ENCODE peak calls at places on chromosomes 7 and 10, in five cellular contexts. One of them, this sample, is unnamed.

GRCh38 chr7:86818903-86819302 is 175.2 kb downstream of the GRM3 start:
- DNase-seq in AG10803: no peak
- DNase-seq in type B pancreatic cell: no peak
- DNase-seq in body of pancreas: no peak
- DNase-seq in BE2C: no peak
- DNase-seq in this sample: no peak

GRCh38 chr7:157253850-157254249 is 83.0 kb upstream of the DNAJB6 start:
- DNase-seq in BE2C: peak; percentile 82
- DNase-seq in body of pancreas: peak; percentile 92
- DNase-seq in type B pancreatic cell: no peak
- DNase-seq in AG10803: no peak
- DNase-seq in this sample: no peak

GRCh38 chr7:40987571-40987970 is 715.3 kb downstream of the INHBA start:
- DNase-seq in body of pancreas: no peak
- DNase-seq in type B pancreatic cell: no peak
- DNase-seq in BE2C: no peak
- DNase-seq in AG10803: no peak
- DNase-seq in this sample: no peak

GRCh38 chr10:50550291-50550839 is 73.4 kb downstream of the SGMS1 start:
- DNase-seq in type B pancreatic cell: no peak
- DNase-seq in body of pancreas: peak; percentile 62
- DNase-seq in BE2C: peak; percentile 31
- DNase-seq in AG10803: peak; percentile 25
- DNase-seq in this sample: no peak

GRCh38 chr7:104795616-104796398 is 218.2 kb upstream of the KMT2E start:
- DNase-seq in body of pancreas: no peak
- DNase-seq in type B pancreatic cell: no peak
- DNase-seq in BE2C: no peak
- DNase-seq in AG10803: no peak
- DNase-seq in this sample: no peak

GRCh38 chr10:88008866-88009470 is 145.5 kb downstream of the PTEN start:
- DNase-seq in AG10803: peak; percentile 12
- DNase-seq in BE2C: no peak
- DNase-seq in body of pancreas: no peak
- DNase-seq in type B pancreatic cell: no peak
- DNase-seq in this sample: no peak

GRCh38 chr10:71968553-71969474 is 4.6 kb downstream of the CHST3 start:
- DNase-seq in body of pancreas: no peak
- DNase-seq in type B pancreatic cell: no peak
- DNase-seq in BE2C: no peak
- DNase-seq in AG10803: no peak
- DNase-seq in this sample: no peak

GRCh38 chr10:113709221-113709838 is 29.6 kb downstream of the CASP7 start:
- DNase-seq in type B pancreatic cell: no peak
- DNase-seq in BE2C: no peak
- DNase-seq in AG10803: peak; percentile 67
- DNase-seq in body of pancreas: no peak
- DNase-seq in this sample: no peak

GRCh38 chr7:140231779-140232491 is 55.2 kb upstream of the KDM7A start:
- DNase-seq in BE2C: no peak
- DNase-seq in body of pancreas: no peak
- DNase-seq in type B pancreatic cell: no peak
- DNase-seq in AG10803: no peak
- DNase-seq in this sample: no peak

GRCh38 chr7:155885162-155886160 is 73.2 kb upstream of the SHH start:
- DNase-seq in BE2C: no peak
- DNase-seq in type B pancreatic cell: no peak
- DNase-seq in body of pancreas: no peak
- DNase-seq in AG10803: no peak
- DNase-seq in this sample: no peak

GRCh38 chr7:38858281-38858884 is 50.6 kb downstream of the VPS41 start:
- DNase-seq in BE2C: no peak
- DNase-seq in type B pancreatic cell: no peak
- DNase-seq in body of pancreas: no peak
- DNase-seq in AG10803: peak; percentile 54
- DNase-seq in this sample: no peak

GRCh38 chr10:25048463-25048862 is 32.1 kb downstream of the THNSL1 start:
- DNase-seq in AG10803: no peak
- DNase-seq in body of pancreas: no peak
- DNase-seq in type B pancreatic cell: no peak
- DNase-seq in BE2C: no peak
- DNase-seq in this sample: no peak

GRCh38 chr7:2728309-2729042 is 40.5 kb downstream of the AMZ1 start:
- DNase-seq in type B pancreatic cell: no peak
- DNase-seq in BE2C: no peak
- DNase-seq in body of pancreas: no peak
- DNase-seq in AG10803: no peak
- DNase-seq in this sample: no peak

GRCh38 chr7:46058424-46058823 is 137.4 kb upstream of the IGFBP3 start:
- DNase-seq in body of pancreas: no peak
- DNase-seq in type B pancreatic cell: no peak
- DNase-seq in AG10803: peak; percentile 84
- DNase-seq in BE2C: no peak
- DNase-seq in this sample: no peak

GRCh38 chr7:66281678-66282593 is 76.8 kb downstream of the TPST1 start:
- DNase-seq in type B pancreatic cell: no peak
- DNase-seq in body of pancreas: no peak
- DNase-seq in AG10803: peak; percentile 100
- DNase-seq in BE2C: no peak
- DNase-seq in this sample: no peak

GRCh38 chr10:121069061-121069850 is 218.1 kb downstream of the WDR11 start:
- DNase-seq in AG10803: peak; percentile 24
- DNase-seq in body of pancreas: no peak
- DNase-seq in type B pancreatic cell: no peak
- DNase-seq in BE2C: no peak
- DNase-seq in this sample: no peak

GRCh38 chr10:121073743-121074142 is 222.6 kb downstream of the WDR11 start:
- DNase-seq in AG10803: no peak
- DNase-seq in type B pancreatic cell: no peak
- DNase-seq in body of pancreas: no peak
- DNase-seq in BE2C: peak; percentile 31
- DNase-seq in this sample: no peak

GRCh38 chr10:121070671-121071070 is 219.5 kb downstream of the WDR11 start:
- DNase-seq in BE2C: no peak
- DNase-seq in body of pancreas: no peak
- DNase-seq in type B pancreatic cell: no peak
- DNase-seq in AG10803: no peak
- DNase-seq in this sample: no peak

GRCh38 chr10:121065330-121065729 is 214.2 kb downstream of the WDR11 start:
- DNase-seq in AG10803: no peak
- DNase-seq in type B pancreatic cell: no peak
- DNase-seq in BE2C: no peak
- DNase-seq in body of pancreas: no peak
- DNase-seq in this sample: no peak

GRCh38 chr10:121070257-121070656 is 219.1 kb downstream of the WDR11 start:
- DNase-seq in BE2C: no peak
- DNase-seq in body of pancreas: no peak
- DNase-seq in type B pancreatic cell: no peak
- DNase-seq in AG10803: no peak
- DNase-seq in this sample: no peak
- TF ChIP-seq CTCF in BE2C: peak; percentile 75
- TF ChIP-seq CTCF in body of pancreas: no peak
- TF ChIP-seq CTCF in type B pancreatic cell: peak; percentile 67
- TF ChIP-seq CTCF in AG10803: no peak
- TF ChIP-seq CTCF in this sample: peak; percentile 42

GRCh38 chr10:69936091-69936490 is 116.6 kb upstream of the MACROH2A2 start:
- DNase-seq in BE2C: no peak
- DNase-seq in body of pancreas: no peak
- DNase-seq in type B pancreatic cell: no peak
- DNase-seq in AG10803: no peak
- DNase-seq in this sample: no peak
- TF ChIP-seq CTCF in BE2C: peak; percentile 35
- TF ChIP-seq CTCF in body of pancreas: no peak
- TF ChIP-seq CTCF in type B pancreatic cell: no peak
- TF ChIP-seq CTCF in AG10803: peak; percentile 24
- TF ChIP-seq CTCF in this sample: no peak

GRCh38 chr7:110592557-110592956 is 498.4 kb upstream of the LRRN3 start:
- DNase-seq in body of pancreas: no peak
- DNase-seq in AG10803: no peak
- DNase-seq in type B pancreatic cell: no peak
- DNase-seq in BE2C: no peak
- DNase-seq in this sample: no peak

GRCh38 chr7:110595694-110596093 is 495.2 kb upstream of the LRRN3 start:
- DNase-seq in AG10803: no peak
- DNase-seq in BE2C: no peak
- DNase-seq in type B pancreatic cell: no peak
- DNase-seq in body of pancreas: no peak
- DNase-seq in this sample: no peak

GRCh38 chr7:110590415-110590814 is 500.5 kb upstream of the LRRN3 start:
- DNase-seq in type B pancreatic cell: no peak
- DNase-seq in BE2C: no peak
- DNase-seq in AG10803: no peak
- DNase-seq in body of pancreas: no peak
- DNase-seq in this sample: no peak

GRCh38 chr7:110587294-110587693 is 503.6 kb upstream of the LRRN3 start:
- DNase-seq in AG10803: no peak
- DNase-seq in BE2C: no peak
- DNase-seq in body of pancreas: no peak
- DNase-seq in type B pancreatic cell: no peak
- DNase-seq in this sample: no peak

GRCh38 chr7:110591341-110591740 is 499.6 kb upstream of the LRRN3 start:
- DNase-seq in AG10803: no peak
- DNase-seq in type B pancreatic cell: no peak
- DNase-seq in BE2C: no peak
- DNase-seq in body of pancreas: no peak
- DNase-seq in this sample: no peak
- TF ChIP-seq CTCF in AG10803: no peak
- TF ChIP-seq CTCF in type B pancreatic cell: no peak
- TF ChIP-seq CTCF in BE2C: no peak
- TF ChIP-seq CTCF in body of pancreas: no peak
- TF ChIP-seq CTCF in this sample: no peak

GRCh38 chr7:84248843-84249242 is 54.3 kb upstream of the SEMA3A start:
- DNase-seq in type B pancreatic cell: no peak
- DNase-seq in AG10803: no peak
- DNase-seq in body of pancreas: no peak
- DNase-seq in BE2C: no peak
- DNase-seq in this sample: no peak

GRCh38 chr7:84245831-84246230 is 51.2 kb upstream of the SEMA3A start:
- DNase-seq in body of pancreas: no peak
- DNase-seq in AG10803: no peak
- DNase-seq in type B pancreatic cell: no peak
- DNase-seq in BE2C: no peak
- DNase-seq in this sample: no peak

GRCh38 chr7:84249651-84250050 is 55.1 kb upstream of the SEMA3A start:
- DNase-seq in body of pancreas: no peak
- DNase-seq in BE2C: no peak
- DNase-seq in type B pancreatic cell: no peak
- DNase-seq in AG10803: no peak
- DNase-seq in this sample: no peak

GRCh38 chr7:84248267-84248666 is 53.7 kb upstream of the SEMA3A start:
- DNase-seq in type B pancreatic cell: no peak
- DNase-seq in BE2C: no peak
- DNase-seq in AG10803: peak; percentile 23
- DNase-seq in body of pancreas: no peak
- DNase-seq in this sample: no peak

GRCh38 chr7:84247591-84247990 is 53.0 kb upstream of the SEMA3A start:
- DNase-seq in body of pancreas: no peak
- DNase-seq in BE2C: no peak
- DNase-seq in AG10803: peak; percentile 13
- DNase-seq in type B pancreatic cell: no peak
- DNase-seq in this sample: no peak
- TF ChIP-seq CTCF in body of pancreas: no peak
- TF ChIP-seq CTCF in BE2C: no peak
- TF ChIP-seq CTCF in AG10803: no peak
- TF ChIP-seq CTCF in type B pancreatic cell: no peak
- TF ChIP-seq CTCF in this sample: no peak

GRCh38 chr7:29588900-29589696 is 25.5 kb downstream of the PRR15 start:
- DNase-seq in body of pancreas: peak; percentile 44
- DNase-seq in BE2C: peak; percentile 32
- DNase-seq in AG10803: peak; percentile 33
- DNase-seq in type B pancreatic cell: no peak
- DNase-seq in this sample: peak; percentile 48
- TF ChIP-seq CTCF in body of pancreas: peak; percentile 69
- TF ChIP-seq CTCF in BE2C: peak; percentile 94
- TF ChIP-seq CTCF in AG10803: peak; percentile 90
- TF ChIP-seq CTCF in type B pancreatic cell: peak; percentile 88
- TF ChIP-seq CTCF in this sample: peak; percentile 83

GRCh38 chr7:111559665-111560064 is 2.6 kb downstream of the IMMP2L start:
- DNase-seq in AG10803: no peak
- DNase-seq in body of pancreas: no peak
- DNase-seq in type B pancreatic cell: no peak
- DNase-seq in BE2C: no peak
- DNase-seq in this sample: no peak

GRCh38 chr7:111564078-111564477 is 1.8 kb upstream of the IMMP2L start:
- DNase-seq in AG10803: no peak
- DNase-seq in BE2C: no peak
- DNase-seq in type B pancreatic cell: no peak
- DNase-seq in body of pancreas: no peak
- DNase-seq in this sample: no peak

GRCh38 chr7:111561659-111561908 is 708 bp downstream of the IMMP2L start:
- DNase-seq in AG10803: no peak
- DNase-seq in body of pancreas: peak; percentile 19
- DNase-seq in type B pancreatic cell: no peak
- DNase-seq in BE2C: no peak
- DNase-seq in this sample: no peak

GRCh38 chr7:111560773-111561658 is 1.3 kb downstream of the IMMP2L start:
- DNase-seq in AG10803: peak; percentile 31
- DNase-seq in type B pancreatic cell: no peak
- DNase-seq in body of pancreas: peak; percentile 33
- DNase-seq in BE2C: no peak
- DNase-seq in this sample: no peak

DNA sequence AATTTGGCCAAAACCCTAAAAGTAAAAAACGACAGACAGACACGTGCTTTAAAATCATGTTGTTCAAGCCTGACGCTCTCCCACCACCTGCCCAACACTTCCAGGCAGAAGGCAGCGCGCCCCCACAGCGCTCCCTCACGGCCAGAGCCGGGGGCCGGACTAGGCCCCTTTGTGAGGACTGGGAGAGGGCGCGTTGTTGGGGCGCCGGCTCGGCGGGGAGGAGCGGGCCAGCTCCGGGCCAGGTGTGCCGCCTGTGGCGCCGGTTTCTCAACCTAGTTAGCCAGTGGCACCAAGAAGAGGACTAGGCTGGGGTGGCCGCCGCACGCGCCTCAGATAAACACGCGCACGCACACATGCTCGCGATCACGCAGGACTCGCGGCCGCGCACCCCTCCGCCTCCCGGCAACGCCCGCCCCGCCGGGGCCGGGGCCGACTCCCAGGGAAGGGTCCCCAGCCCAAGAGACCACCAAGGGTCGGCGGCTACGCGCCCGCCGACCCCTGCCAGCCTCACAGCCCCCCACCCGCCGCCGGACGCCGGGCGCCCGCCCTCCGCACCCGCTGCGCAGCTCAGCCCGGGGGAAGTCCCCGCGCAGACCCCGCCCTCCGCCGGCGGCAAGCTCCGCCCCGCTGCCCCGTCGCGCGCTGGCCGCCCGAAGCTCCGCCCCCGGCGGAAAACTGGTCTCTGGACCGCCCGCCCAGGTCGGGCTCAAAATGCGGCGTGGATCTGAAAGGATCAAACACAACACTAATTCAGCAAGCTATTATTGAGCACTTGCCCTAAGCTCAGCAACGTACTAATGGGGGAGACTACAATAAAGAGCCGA is at the start of gene IMMP2L:
- DNase-seq in body of pancreas: peak; percentile 90
- DNase-seq in type B pancreatic cell: peak; percentile 91
- DNase-seq in AG10803: peak; percentile 71
- DNase-seq in BE2C: peak; percentile 95
- DNase-seq in this sample: peak; percentile 94
- TF ChIP-seq CTCF in body of pancreas: peak; percentile 35
- TF ChIP-seq CTCF in type B pancreatic cell: peak; percentile 51
- TF ChIP-seq CTCF in AG10803: peak; percentile 34
- TF ChIP-seq CTCF in BE2C: peak; percentile 56
- TF ChIP-seq CTCF in this sample: peak; percentile 28